ENCODE peak calls at places on chromosome 11, in nine cellular contexts. O, C, P, Z, N, J, R, B and L are unnamed samples.

GRCh38 chr11:65486570-65487466 is 12.0 kb upstream of the MALAT1 start:
- DNase-seq in B (peak), N (no peak), P (peak), J (peak), Z (no peak), C (no peak), R (no peak), O (no peak), L (no peak)

GRCh38 chr11:128928400-128928799 is 14.3 kb downstream of the TP53AIP1 start:
- DNase-seq in C (peak), N (no peak), P (no peak), Z (no peak), B (no peak), R (no peak), J (no peak), O (no peak), L (no peak)

GRCh38 chr11:117824571-117825537 is at the start of gene FXYD2:
- DNase-seq in B (no peak), P (peak), C (no peak), N (no peak), R (no peak), Z (no peak), J (peak), O (no peak), L (no peak)

GRCh38 chr11:21604564-21604963 is 588.3 kb upstream of the ANO5 start:
- DNase-seq in Z (no peak), R (no peak), P (no peak), J (no peak), B (no peak), O (no peak), C (no peak), N (no peak), L (no peak)

GRCh38 chr11:77522215-77522614 is 48.3 kb upstream of the PAK1 start:
- DNase-seq in J (no peak), R (no peak), Z (no peak), C (no peak), P (no peak), B (no peak), O (no peak), N (peak), L (no peak)

GRCh38 chr11:129992161-129992944 is 10.3 kb downstream of the PRDM10 start:
- DNase-seq in C (peak), O (no peak), B (peak), R (peak), N (no peak), J (peak), P (no peak), Z (peak), L (no peak)

GRCh38 chr11:118641463-118642019 is 34.1 kb downstream of the PHLDB1 start:
- DNase-seq in N (no peak), P (no peak), J (no peak), R (peak), Z (no peak), O (no peak), C (no peak), B (peak), L (no peak)

GRCh38 chr11:28086569-28086968 is 21.4 kb downstream of the KIF18A start:
- DNase-seq in P (no peak), O (no peak), N (peak), J (no peak), R (no peak), Z (no peak), B (no peak), C (no peak), L (no peak)

GRCh38 chr11:103035656-103036434 is 56.1 kb downstream of the DCUN1D5 start:
- DNase-seq in O (no peak), J (no peak), B (peak), P (no peak), Z (peak), C (peak), N (peak), R (peak), L (no peak)

GRCh38 chr11:44755553-44756505 is 29.1 kb downstream of the TSPAN18 start:
- DNase-seq in B (no peak), R (no peak), P (peak), J (peak), O (no peak), N (no peak), C (no peak), Z (no peak), L (no peak)

GRCh38 chr11:105486929-105487328 is 122.9 kb upstream of the GRIA4 start:
- DNase-seq in C (no peak), Z (no peak), P (no peak), O (no peak), N (no peak), B (no peak), J (no peak), R (no peak), L (no peak)

GRCh38 chr11:47768090-47768620 is 1.0 kb upstream of the FNBP4 start:
- DNase-seq in C (no peak), N (no peak), B (peak), O (peak), P (peak), Z (peak), R (peak), J (peak), L (no peak)

GRCh38 chr11:62709262-62710000 is 2.0 kb downstream of the GNG3 start:
- DNase-seq in N (peak), O (peak), B (peak), P (peak), Z (peak), C (peak), R (peak), J (peak), L (peak)

GRCh38 chr11:115778928-115779650 is 274.9 kb upstream of the CADM1 start:
- DNase-seq in Z (no peak), O (no peak), N (no peak), C (peak), R (no peak), B (no peak), P (no peak), J (no peak), L (no peak)

GRCh38 chr11:16086229-16086628 is 270.1 kb downstream of the SOX6 start:
- DNase-seq in Z (no peak), B (no peak), P (no peak), R (no peak), J (no peak), N (no peak), C (no peak), O (no peak), L (no peak)

GRCh38 chr11:120709808-120710207 is 198.3 kb downstream of the GRIK4 start:
- DNase-seq in Z (no peak), B (no peak), C (peak), O (no peak), P (no peak), R (no peak), J (no peak), N (no peak), L (no peak)

GRCh38 chr11:61715877-61716276 is 35.7 kb downstream of the DAGLA start:
- DNase-seq in Z (no peak), R (no peak), P (no peak), N (no peak), J (no peak), C (no peak), B (no peak), O (no peak), L (no peak)

GRCh38 chr11:129414144-129414876 is 38.7 kb downstream of the BARX2 start:
- DNase-seq in C (no peak), R (no peak), N (no peak), J (no peak), O (no peak), P (no peak), Z (no peak), B (no peak), L (no peak)

GRCh38 chr11:62353841-62354240 is 16.6 kb downstream of the ASRGL1 start:
- DNase-seq in O (no peak), Z (no peak), R (peak), P (no peak), N (no peak), C (no peak), J (no peak), B (no peak), L (no peak)

GRCh38 chr11:27291302-27291889 is 71.6 kb downstream of the CCDC34 start:
- DNase-seq in P (no peak), B (peak), O (no peak), Z (peak), N (no peak), C (no peak), R (peak), J (no peak), L (no peak)

GRCh38 chr11:285894-286220 is 3.1 kb upstream of the PGGHG start:
- DNase-seq in R (no peak), J (peak), N (no peak), Z (no peak), B (no peak), C (no peak), P (peak), O (peak), L (no peak)

GRCh38 chr11:101974255-101974654 is 57.9 kb upstream of the ANGPTL5 start:
- DNase-seq in P (no peak), R (no peak), N (no peak), Z (peak), J (no peak), C (no peak), O (no peak), B (no peak), L (no peak)

GRCh38 chr11:69674267-69674885 is 777 bp downstream of the LTO1 start:
- DNase-seq in O (no peak), B (peak), R (no peak), J (no peak), P (peak), Z (no peak), N (peak), C (no peak), L (no peak)

GRCh38 chr11:10564692-10565318 is 3.7 kb downstream of the LYVE1 start:
- DNase-seq in Z (no peak), P (no peak), N (no peak), B (no peak), J (no peak), O (no peak), C (no peak), R (no peak), L (no peak)
- TF ChIP-seq CTCF in Z (peak), P (no peak), N (peak), B (no peak), J (no peak), O (no peak), C (peak), R (no peak), L (no peak)

GRCh38 chr11:45852712-45853101 is 5.4 kb downstream of the CRY2 start:
- DNase-seq in C (peak), R (no peak), P (no peak), N (no peak), Z (no peak), O (no peak), J (peak), B (no peak), L (no peak)
- TF ChIP-seq CTCF in C (peak), R (no peak), P (no peak), N (no peak), Z (no peak), O (no peak), J (no peak), B (no peak), L (no peak)

GRCh38 chr11:38043060-38043459 is 1445.0 kb upstream of the RAG2 start:
- DNase-seq in O (no peak), C (no peak), P (no peak), N (no peak), Z (no peak), B (no peak), J (no peak), R (no peak), L (no peak)

DNA sequence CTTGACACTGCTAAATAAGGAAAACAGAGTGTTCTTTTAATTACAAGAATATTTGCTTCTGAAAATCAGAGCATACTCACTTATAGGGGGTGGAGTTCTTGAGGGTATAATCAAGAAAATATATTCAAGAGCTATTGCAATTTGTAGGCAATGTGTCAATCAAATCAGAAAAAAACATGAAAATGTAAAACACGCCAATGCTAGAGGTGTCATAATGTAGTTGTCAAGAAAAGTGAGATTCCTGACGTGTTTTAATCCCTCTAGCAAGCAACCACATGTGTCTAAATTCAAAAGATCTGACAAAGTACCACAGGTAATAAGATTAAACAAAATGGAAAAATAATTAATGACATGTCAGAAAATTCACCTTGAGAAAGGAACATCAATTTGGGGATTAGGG is 1440.7 kb upstream of the RAG2 start:
- DNase-seq in J (no peak), O (no peak), N (no peak), B (no peak), C (no peak), R (no peak), Z (no peak), P (no peak), L (no peak)
- TF ChIP-seq CTCF in J (no peak), O (no peak), N (no peak), B (no peak), C (no peak), R (no peak), Z (no peak), P (no peak), L (no peak)

GRCh38 chr11:73359930-73360742 is 16.1 kb upstream of the RELT start:
- DNase-seq in C (peak), P (no peak), Z (peak), J (no peak), O (no peak), B (no peak), R (peak), N (no peak), L (no peak)
- TF ChIP-seq CTCF in C (peak), P (no peak), Z (peak), J (no peak), O (no peak), B (no peak), R (peak), N (peak), L (no peak)

DNA sequence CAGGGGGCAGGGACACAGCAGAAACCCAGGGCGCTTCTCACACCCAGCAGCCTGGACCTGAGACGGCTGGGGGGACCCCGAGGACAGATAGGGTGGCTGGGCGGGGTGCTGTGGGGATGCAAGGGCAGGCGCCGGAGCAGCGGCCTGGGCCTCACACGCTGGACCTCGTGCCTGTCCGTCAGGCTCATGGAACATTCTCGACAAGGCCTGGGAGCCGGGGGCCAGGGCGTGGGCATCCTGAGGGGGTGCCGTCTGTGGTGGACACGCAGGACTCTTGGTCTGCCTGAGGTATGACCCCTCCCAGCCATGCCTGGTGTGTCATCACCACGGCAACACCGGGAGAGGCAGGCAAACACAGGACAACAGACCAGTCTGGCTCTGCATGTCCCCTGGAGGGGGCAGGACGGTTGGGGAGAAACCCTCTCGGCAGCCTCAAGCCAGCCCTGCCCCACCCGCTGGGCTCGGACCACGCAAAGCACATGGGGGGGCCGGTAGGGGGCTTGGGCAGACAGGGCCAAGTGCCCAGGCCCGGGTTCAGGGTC is 21.4 kb downstream of the MRPL23 start:
- DNase-seq in P (peak), O (no peak), C (no peak), Z (no peak), B (no peak), R (no peak), N (no peak), J (peak), L (no peak)
- TF ChIP-seq CTCF in P (no peak), O (no peak), C (no peak), Z (no peak), B (no peak), R (no peak), N (no peak), J (no peak), L (no peak)

DNA sequence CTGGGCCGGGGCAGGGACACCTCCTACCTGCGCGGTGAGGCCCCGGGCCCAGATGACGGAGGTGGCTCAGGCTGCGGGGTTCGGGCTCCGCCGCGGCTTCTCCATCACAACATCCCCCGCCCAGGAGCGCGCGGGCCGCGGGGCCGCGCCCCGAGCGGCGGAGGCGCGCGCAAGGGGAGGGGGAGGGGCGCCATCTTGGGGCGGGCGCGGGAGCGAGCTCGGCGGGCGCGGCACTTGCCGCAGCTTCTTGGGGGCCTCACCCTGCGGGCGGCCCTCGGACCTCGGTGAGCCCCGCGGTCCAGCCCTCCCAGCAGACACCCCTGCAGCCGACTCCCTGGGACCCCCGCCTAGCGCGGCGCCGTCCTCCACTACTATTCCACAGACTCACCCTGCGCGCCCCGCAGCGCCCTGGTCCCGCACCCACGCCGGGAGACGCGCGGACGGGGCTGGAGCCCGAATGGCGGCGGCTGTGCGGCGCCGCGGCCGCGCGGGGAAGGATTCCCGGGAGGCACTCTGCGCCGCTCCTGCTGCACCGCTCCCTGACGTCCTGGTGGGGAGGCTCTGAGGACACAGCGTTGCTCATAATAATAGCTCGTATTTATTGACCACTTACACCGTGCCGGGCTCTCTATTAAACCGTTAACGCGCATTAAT is at the start of gene APBB1:
- DNase-seq in Z (peak), C (peak), J (peak), O (peak), P (peak), R (peak), N (no peak), B (peak), L (peak)
- TF ChIP-seq CTCF in Z (no peak), C (no peak), J (no peak), O (no peak), P (peak), R (no peak), N (peak), B (no peak), L (no peak)

DNA sequence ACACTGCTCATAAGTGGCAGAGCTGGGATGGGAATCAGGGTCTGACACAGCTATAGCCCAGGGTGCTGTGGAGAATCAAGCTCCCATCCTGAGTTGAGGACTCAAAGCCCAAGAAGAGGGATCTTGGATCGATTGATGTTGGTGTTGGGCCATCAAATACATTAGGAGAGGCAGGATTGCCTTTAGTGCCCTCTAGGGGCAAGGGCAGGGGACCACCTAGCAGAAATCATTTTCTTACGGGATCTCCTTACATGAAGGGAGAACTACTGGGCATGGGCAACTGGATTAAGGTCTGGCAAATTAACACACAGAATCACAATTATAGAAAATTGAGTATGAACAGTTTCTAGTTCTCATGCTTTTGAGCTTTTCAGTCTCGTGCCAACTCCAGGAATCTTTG is 24.9 kb upstream of the EMSY start:
- DNase-seq in B (no peak), Z (peak), R (peak), J (no peak), O (no peak), C (no peak), N (no peak), P (no peak), L (no peak)
- TF ChIP-seq CTCF in B (peak), Z (peak), R (peak), J (no peak), O (no peak), C (peak), N (no peak), P (no peak), L (no peak)

DNA sequence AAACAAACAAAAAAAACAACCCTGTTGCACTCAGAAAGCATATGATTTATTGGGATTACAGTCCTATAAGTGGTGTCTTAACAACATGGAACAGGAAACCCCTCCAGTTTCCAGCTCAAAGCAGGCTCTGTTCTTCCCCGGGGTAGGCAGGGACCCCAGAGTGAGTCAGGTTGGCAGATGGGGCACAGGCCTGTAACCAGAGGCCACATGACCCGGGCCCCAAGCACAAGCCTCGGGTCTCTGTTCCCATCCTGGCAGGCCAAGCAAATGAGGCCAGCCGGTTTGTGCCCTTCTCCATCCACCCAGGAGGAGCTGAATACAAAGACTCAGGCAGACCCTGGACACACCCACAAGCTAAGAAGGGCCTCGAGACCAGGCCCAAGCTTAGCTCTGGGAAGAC is 75.8 kb downstream of the NAT10 start:
- DNase-seq in C (no peak), O (no peak), N (no peak), P (no peak), B (no peak), R (no peak), J (no peak), Z (no peak), L (no peak)
- TF ChIP-seq CTCF in C (no peak), O (no peak), N (no peak), P (no peak), B (no peak), R (no peak), J (no peak), Z (no peak), L (no peak)